ENCODE peak calls at places on chromosomes 3 and 15, in six cellular contexts. L, W, E, K, B and N are unnamed samples.

GRCh38 chr3:26558257-26558656 is 64.3 kb upstream of the LRRC3B start:
- DNase-seq in B (no peak), E (no peak), K (no peak), W (no peak), L (no peak), N (no peak)

GRCh38 chr15:63196846-63197245 is 7.4 kb downstream of the RAB8B start:
- DNase-seq in W (no peak), B (no peak), E (no peak), L (no peak), K (no peak), N (no peak)

GRCh38 chr3:142863965-142864924 is 24.6 kb downstream of the PCOLCE2 start:
- DNase-seq in B (no peak), W (no peak), L (no peak), K (no peak), E (no peak), N (no peak)

GRCh38 chr3:126546013-126546412 is 12.7 kb downstream of the C3orf22 start:
- DNase-seq in W (peak; percentile 5), L (no peak), K (no peak), B (no peak), E (no peak), N (peak; percentile 29)

GRCh38 chr3:138434276-138434874 is at the start of gene ESYT3:
- DNase-seq in W (peak; percentile 58), E (peak; percentile 54), B (peak; percentile 58), K (peak; percentile 94), L (peak; percentile 50), N (no peak)

GRCh38 chr3:76997733-76998132 is 42.2 kb upstream of the ROBO2 start:
- DNase-seq in L (no peak), W (no peak), E (no peak), K (no peak), B (no peak), N (no peak)

GRCh38 chr3:26967531-26967930 is 345.0 kb downstream of the LRRC3B start:
- DNase-seq in B (no peak), K (no peak), E (no peak), L (no peak), W (no peak), N (no peak)

GRCh38 chr15:39969871-39970270 is 36.0 kb downstream of the EIF2AK4 start:
- DNase-seq in B (no peak), K (no peak), W (peak; percentile 61), E (peak; percentile 54), L (no peak), N (no peak)

GRCh38 chr3:61181874-61182273 is 69.4 kb downstream of the FHIT start:
- DNase-seq in K (no peak), L (no peak), E (peak; percentile 26), W (no peak), B (peak; percentile 17), N (no peak)

GRCh38 chr3:123312331-123313265 is 110.9 kb downstream of the SEC22A start:
- DNase-seq in B (no peak), E (no peak), W (no peak), K (no peak), L (no peak), N (peak; percentile 64)

GRCh38 chr15:74406992-74407705 is 26.6 kb downstream of the SEMA7A start:
- DNase-seq in B (peak; percentile 21), E (peak; percentile 89), K (no peak), L (no peak), W (peak; percentile 59), N (no peak)

GRCh38 chr15:66951976-66952375 is 113.4 kb upstream of the SMAD3 start:
- DNase-seq in K (no peak), E (peak; percentile 53), L (no peak), B (peak; percentile 0), W (no peak), N (no peak)

GRCh38 chr15:70875001-70875782 is 17.0 kb downstream of the THAP10 start:
- DNase-seq in W (no peak), E (peak; percentile 68), K (no peak), L (no peak), B (peak; percentile 42), N (no peak)

GRCh38 chr3:183513046-183513706 is 42.3 kb downstream of the KLHL6 start:
- DNase-seq in E (no peak), B (no peak), W (no peak), L (no peak), K (no peak), N (no peak)

DNA sequence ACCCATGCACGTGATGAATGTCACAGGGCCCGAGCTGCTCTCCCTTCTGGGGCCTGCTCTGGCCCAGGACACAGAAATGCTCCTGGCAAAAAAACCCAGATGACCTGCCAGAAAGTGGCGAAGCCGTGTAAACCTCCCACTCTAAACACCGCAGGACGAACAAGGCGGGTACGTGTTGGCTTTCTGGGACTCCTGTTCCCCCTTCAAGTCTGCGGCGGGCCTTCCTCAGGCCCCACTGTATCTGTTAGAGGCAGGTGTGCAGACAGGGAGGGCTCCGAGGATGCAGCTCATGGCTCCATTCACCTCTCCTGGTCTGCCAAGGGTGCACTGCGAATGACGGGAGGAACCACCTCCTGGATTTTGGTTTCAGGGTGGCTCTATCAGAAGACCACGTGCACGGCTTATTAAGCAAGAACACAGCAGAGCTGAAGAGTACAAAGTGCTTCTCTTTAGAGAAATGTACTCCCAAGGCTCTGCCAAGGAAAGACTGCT is 173.8 kb downstream of the ADAMTS17 start:
- DNase-seq in K (no peak), L (no peak), E (no peak), W (peak; percentile 42), B (no peak), N (no peak)
- TF ChIP-seq CTCF in K (no peak), L (no peak), E (no peak), W (no peak), B (no peak), N (no peak)

GRCh38 chr3:160793853-160794252 is 37.8 kb downstream of the PPM1L start:
- DNase-seq in K (no peak), B (no peak), L (no peak), E (no peak), W (no peak), N (no peak)

GRCh38 chr3:160797306-160797705 is 41.3 kb downstream of the PPM1L start:
- DNase-seq in K (no peak), W (no peak), E (no peak), L (no peak), B (no peak), N (no peak)

GRCh38 chr3:160796089-160796812 is 40.2 kb downstream of the PPM1L start:
- DNase-seq in W (no peak), L (no peak), K (no peak), E (no peak), B (no peak), N (no peak)

GRCh38 chr3:160796813-160797164 is 40.8 kb downstream of the PPM1L start:
- DNase-seq in E (no peak), K (no peak), B (no peak), L (no peak), W (no peak), N (no peak)

DNA sequence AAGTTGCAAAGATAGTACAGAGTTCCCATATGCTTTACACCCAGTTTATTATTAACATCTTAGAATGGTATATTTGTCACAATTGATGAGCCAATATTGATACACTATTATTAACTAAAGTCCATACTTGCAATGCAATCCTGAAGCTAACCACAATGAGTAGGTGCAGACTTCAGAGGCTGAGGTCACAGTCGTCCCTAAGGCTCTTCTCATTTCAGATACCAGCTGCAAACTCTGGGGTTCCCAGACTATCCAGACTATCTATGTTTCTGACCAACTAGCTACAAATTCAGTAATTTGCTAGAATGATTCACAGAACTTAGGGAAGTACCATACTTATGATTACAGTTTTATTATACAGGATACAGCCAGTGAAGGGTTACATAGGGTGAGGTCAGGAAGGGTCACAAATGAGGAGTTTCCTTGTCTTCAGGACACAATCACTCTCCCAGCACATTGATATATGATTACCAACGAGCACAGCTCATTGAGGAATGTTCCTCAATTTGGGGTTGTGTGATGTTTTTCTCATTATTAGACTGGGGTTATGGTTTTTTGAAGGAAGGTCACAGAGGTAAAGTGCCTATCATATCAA is 36.5 kb downstream of the PPM1L start:
- DNase-seq in L (no peak), W (no peak), K (no peak), E (no peak), B (no peak), N (no peak)
- TF ChIP-seq CTCF in L (no peak), W (no peak), K (no peak), E (no peak), B (no peak), N (no peak)

GRCh38 chr15:31461911-31462480 is 135.4 kb downstream of the KLF13 start:
- DNase-seq in E (no peak), K (no peak), W (no peak), B (no peak), L (no peak), N (no peak)
- TF ChIP-seq CTCF in E (peak; percentile 26), K (no peak), W (no peak), B (no peak), L (no peak), N (peak; percentile 62)

GRCh38 chr3:109930592-109930991 is 593.2 kb upstream of the DPPA4 start:
- DNase-seq in L (no peak), B (peak; percentile 12), K (no peak), E (peak; percentile 26), W (no peak), N (no peak)
- TF ChIP-seq CTCF in L (no peak), B (no peak), K (no peak), E (no peak), W (no peak), N (no peak)

GRCh38 chr3:181933052-181933618 is 221.4 kb downstream of the SOX2 start:
- DNase-seq in B (no peak), L (no peak), E (no peak), W (no peak), K (no peak), N (no peak)

GRCh38 chr3:181936774-181937173 is 225.0 kb downstream of the SOX2 start:
- DNase-seq in B (no peak), E (no peak), L (no peak), K (no peak), W (no peak), N (no peak)

GRCh38 chr3:181940703-181941102 is 229.0 kb downstream of the SOX2 start:
- DNase-seq in L (no peak), E (no peak), K (no peak), B (no peak), W (no peak), N (no peak)

GRCh38 chr3:181932039-181932438 is 220.3 kb downstream of the SOX2 start:
- DNase-seq in E (no peak), W (no peak), K (no peak), B (no peak), L (no peak), N (no peak)

DNA sequence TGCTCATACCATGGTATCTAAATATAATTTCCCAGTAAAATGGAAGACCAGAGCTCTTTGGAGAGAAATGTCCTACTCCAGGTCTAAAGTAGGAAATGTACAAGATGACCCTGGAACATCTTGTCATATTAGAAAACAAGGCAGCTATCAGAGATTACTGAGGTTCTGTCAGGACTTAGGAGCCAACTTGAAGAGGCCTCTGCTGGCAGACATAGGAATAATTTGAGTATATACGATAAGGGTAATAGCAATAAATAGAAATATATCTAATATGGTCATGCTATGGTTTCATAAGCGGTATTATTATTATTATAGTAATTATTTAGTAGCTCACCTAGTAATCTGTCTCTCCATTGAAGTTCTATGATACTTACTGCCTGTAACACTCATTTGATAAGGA is 224.2 kb downstream of the SOX2 start:
- DNase-seq in W (no peak), B (no peak), L (no peak), K (no peak), E (no peak), N (no peak)
- TF ChIP-seq CTCF in W (no peak), B (no peak), L (no peak), K (no peak), E (no peak), N (peak; percentile 17)